ENCODE peak calls at places on chromosomes 5 and 9, in four cellular contexts. T is osteocyte, K is IMR-90, A is HFFc6. V is an unnamed sample.

GRCh38 chr5:169547508-169547907 is 36.1 kb upstream of the SPDL1 start:
- DNase-seq in T (no peak), K (peak; percentile 7), A (no peak), V (peak; percentile 26)

GRCh38 chr5:65999061-65999723 is 72.8 kb downstream of the ERBIN start:
- DNase-seq in T (no peak), K (no peak), A (no peak), V (no peak)

GRCh38 chr5:177494356-177495195 is 2.8 kb downstream of the PDLIM7 start:
- DNase-seq in T (peak; percentile 97), K (peak; percentile 92), A (peak; percentile 87), V (peak; percentile 95)

GRCh38 chr9:37927611-37928551 is 24.0 kb upstream of the SLC25A51 start:
- DNase-seq in T (no peak), K (no peak), A (no peak), V (no peak)

GRCh38 chr9:80085668-80086067 is 513.9 kb downstream of the TLE4 start:
- DNase-seq in T (no peak), K (peak; percentile 4), A (no peak), V (peak; percentile 1)

GRCh38 chr9:133118568-133118967 is 2.5 kb downstream of the RALGDS start:
- DNase-seq in T (no peak), K (no peak), A (no peak), V (no peak)

GRCh38 chr9:97997330-97998276 is 14.5 kb downstream of the ANP32B start:
- DNase-seq in T (no peak), K (no peak), A (no peak), V (peak; percentile 20)

GRCh38 chr5:66582499-66582898 is 13.7 kb upstream of the MAST4 start:
- DNase-seq in T (no peak), K (no peak), A (peak; percentile 27), V (no peak)

GRCh38 chr5:178449163-178450060 is 140.8 kb downstream of the COL23A1 start:
- DNase-seq in T (peak; percentile 48), K (no peak), A (no peak), V (no peak)

GRCh38 chr5:135211791-135212190 is 177.8 kb upstream of the PITX1 start:
- DNase-seq in T (no peak), K (no peak), A (no peak), V (no peak)

GRCh38 chr5:119386945-119387344 is 31.1 kb downstream of the TNFAIP8 start:
- DNase-seq in T (no peak), K (peak; percentile 46), A (no peak), V (peak; percentile 67)

GRCh38 chr5:3333836-3334235 is 261.8 kb upstream of the IRX1 start:
- DNase-seq in T (no peak), K (no peak), A (no peak), V (no peak)

GRCh38 chr5:133147815-133148634 is 96.2 kb downstream of the HSPA4 start:
- DNase-seq in T (peak; percentile 70), K (no peak), A (no peak), V (peak; percentile 73)

GRCh38 chr5:134494780-134495179 is 30.7 kb upstream of the JADE2 start:
- DNase-seq in T (no peak), K (no peak), A (no peak), V (no peak)

GRCh38 chr5:163916376-163916775 is 411.0 kb downstream of the MAT2B start:
- DNase-seq in T (no peak), K (peak; percentile 8), A (no peak), V (peak; percentile 87)

GRCh38 chr5:3639175-3639574 is 43.5 kb downstream of the IRX1 start:
- DNase-seq in T (no peak), K (no peak), A (no peak), V (no peak)

GRCh38 chr9:131997779-131998178 is 81.9 kb downstream of the MED27 start:
- DNase-seq in T (no peak), K (peak; percentile 53), A (no peak), V (peak; percentile 61)

GRCh38 chr5:95591490-95591901 is 28.4 kb upstream of the GPR150 start:
- DNase-seq in T (no peak), K (peak; percentile 91), A (peak; percentile 89), V (peak; percentile 89)

GRCh38 chr5:115100556-115100955 is 69.2 kb downstream of the TRIM36 start:
- DNase-seq in T (no peak), K (no peak), A (peak; percentile 3), V (peak; percentile 44)

GRCh38 chr5:156328766-156329165 is 1.8 kb downstream of the SGCD start:
- DNase-seq in T (no peak), K (no peak), A (no peak), V (no peak)

GRCh38 chr5:156325671-156326070 is 1.3 kb upstream of the SGCD start:
- DNase-seq in T (no peak), K (no peak), A (no peak), V (no peak)

GRCh38 chr5:156327306-156327705 is 342 bp downstream of the SGCD start:
- DNase-seq in T (no peak), K (no peak), A (no peak), V (no peak)

GRCh38 chr5:156328176-156328575 is 1.2 kb downstream of the SGCD start:
- DNase-seq in T (no peak), K (peak; percentile 10), A (peak; percentile 1), V (no peak)

GRCh38 chr5:156326718-156327259 is at the start of gene SGCD:
- DNase-seq in T (peak; percentile 87), K (peak; percentile 90), A (peak; percentile 77), V (peak; percentile 32)
- TF ChIP-seq CTCF in T (peak; percentile 30), K (no peak), A (no peak), V (no peak)

GRCh38 chr9:125200216-125201047 is at the start of gene RABEPK:
- DNase-seq in T (peak; percentile 96), K (peak; percentile 93), A (peak; percentile 90), V (peak; percentile 97)
- TF ChIP-seq CTCF in T (no peak), K (no peak), A (no peak), V (no peak)

GRCh38 chr9:87370003-87370685 is 127.5 kb upstream of the DAPK1 start:
- DNase-seq in T (no peak), K (no peak), A (no peak), V (peak; percentile 16)
- TF ChIP-seq CTCF in T (no peak), K (no peak), A (no peak), V (no peak)

GRCh38 chr9:74598874-74599273 is 101.7 kb downstream of the RORB start:
- DNase-seq in T (no peak), K (no peak), A (no peak), V (no peak)
- TF ChIP-seq CTCF in T (no peak), K (no peak), A (no peak), V (no peak)